ENCODE peak calls at places on chromosomes 13 and 19, in seven cellular contexts. R is fibroblast of mammary gland, C is AG08395, D is non-pigmented ciliary epithelial cell, N is OCI-LY7, Z is RPMI7951, K is T-cell. I is an unnamed sample.

GRCh38 chr19:35942235-35942634 is 6.1 kb downstream of the LRFN3 start:
- DNase-seq in K (no peak), Z (no peak), R (no peak), N (no peak), D (no peak), C (no peak), I (no peak)

GRCh38 chr13:43785166-43785680 is 1.5 kb downstream of the ENOX1 start:
- DNase-seq in K (no peak), D (no peak), Z (no peak), N (no peak), R (no peak), C (no peak), I (no peak)

GRCh38 chr13:93646247-93646646 is 419.6 kb downstream of the GPC6 start:
- DNase-seq in Z (no peak), N (no peak), R (peak; percentile 78), D (no peak), K (no peak), C (no peak), I (no peak)

GRCh38 chr13:22243519-22244197 is 572.8 kb downstream of the FGF9 start:
- DNase-seq in D (no peak), C (no peak), K (no peak), Z (no peak), R (no peak), N (no peak), I (no peak)

GRCh38 chr13:100387416-100387815 is 201.2 kb downstream of the GGACT start:
- DNase-seq in N (no peak), Z (no peak), R (no peak), C (no peak), D (no peak), K (no peak), I (no peak)

GRCh38 chr13:98782654-98783053 is 30.2 kb upstream of the SLC15A1 start:
- DNase-seq in R (no peak), D (no peak), N (no peak), C (no peak), Z (peak; percentile 9), K (no peak), I (no peak)

GRCh38 chr13:22801402-22802003 is 379.3 kb upstream of the SGCG start:
- DNase-seq in D (no peak), C (peak; percentile 4), R (peak; percentile 20), K (no peak), N (peak; percentile 20), Z (peak; percentile 4), I (no peak)

GRCh38 chr13:74134777-74135305 is 637 bp upstream of the KLF12 start:
- DNase-seq in Z (peak; percentile 49), N (peak; percentile 60), K (peak; percentile 63), C (peak; percentile 38), D (no peak), R (no peak), I (peak; percentile 68)

GRCh38 chr19:36060430-36060829 is 5.7 kb downstream of the WDR62 start:
- DNase-seq in K (no peak), R (peak; percentile 61), Z (peak; percentile 50), C (peak; percentile 69), D (no peak), N (peak; percentile 36), I (peak; percentile 43)

GRCh38 chr19:2774953-2775555 is 8.0 kb downstream of the SGTA start:
- DNase-seq in Z (no peak), D (no peak), N (no peak), C (no peak), R (no peak), K (no peak), I (no peak)

GRCh38 chr19:15532779-15533521 is 24.6 kb downstream of the CYP4F22 start:
- DNase-seq in C (no peak), N (no peak), K (no peak), D (no peak), R (peak; percentile 11), Z (no peak), I (no peak)